ENCODE peak calls at places on chromosomes 3 and 15, in seven cellular contexts. K, P, Q, E, U, V and O are unnamed samples. For H3K4me1 and H3K27me3, the result is how much of the 10 kb centered on the place peaks cover.

GRCh38 chr15:39455502-39455991 is 125.3 kb upstream of the THBS1 start:
- DNase-seq in K (peak), P (no peak), Q (no peak), E (peak), U (no peak), V (no peak), O (no peak)

GRCh38 chr3:115659253-115659652 is 35.9 kb downstream of the GAP43 start:
- DNase-seq in K (no peak), P (no peak), Q (no peak), E (no peak), U (no peak), V (no peak), O (no peak)

GRCh38 chr15:59632714-59633113 is 21.1 kb downstream of the GCNT3 start:
- DNase-seq in K (no peak), P (no peak), Q (no peak), E (peak), U (no peak), V (no peak), O (no peak)

GRCh38 chr3:153338487-153338886 is 176.5 kb downstream of the RAP2B start:
- DNase-seq in K (no peak), P (no peak), Q (no peak), E (no peak), U (no peak), V (no peak), O (no peak)

GRCh38 chr3:119239421-119239820 is 1.3 kb downstream of the B4GALT4 start:
- DNase-seq in K (no peak), P (no peak), Q (no peak), E (no peak), U (no peak), V (no peak), O (no peak)

GRCh38 chr3:23263796-23264195 is 60.7 kb downstream of the UBE2E2 start:
- DNase-seq in K (no peak), P (no peak), Q (no peak), E (no peak), U (no peak), V (no peak), O (no peak)

GRCh38 chr15:67781061-67781460 is 44.2 kb upstream of the SKOR1 start:
- DNase-seq in K (no peak), P (no peak), Q (no peak), E (no peak), U (no peak), V (no peak), O (no peak)

GRCh38 chr3:46409735-46410489 is 2.9 kb downstream of the CCRL2 start:
- DNase-seq in K (no peak), P (no peak), Q (no peak), E (no peak), U (no peak), V (no peak), O (no peak)

GRCh38 chr15:80778621-80778963 is 578 bp upstream of the CEMIP start:
- DNase-seq in K (no peak), P (no peak), Q (no peak), E (no peak), U (no peak), V (no peak), O (no peak)

GRCh38 chr3:87351913-87352312 is 75.5 kb upstream of the POU1F1 start:
- DNase-seq in K (no peak), P (no peak), Q (no peak), E (no peak), U (no peak), V (no peak), O (no peak)

GRCh38 chr3:124772081-124772831 is 42.0 kb downstream of the UMPS start:
- DNase-seq in K (peak), P (no peak), Q (no peak), E (no peak), U (no peak), V (no peak), O (no peak)

GRCh38 chr3:67647390-67647878 is 7.0 kb downstream of the SUCLG2 start:
- DNase-seq in K (no peak), P (no peak), Q (no peak), E (peak), U (no peak), V (peak), O (peak)

GRCh38 chr3:74409066-74409465 is 205.4 kb downstream of the CNTN3 start:
- DNase-seq in K (no peak), P (no peak), Q (no peak), E (no peak), U (no peak), V (no peak), O (no peak)

GRCh38 chr3:193744048-193744821 is 151.2 kb downstream of the OPA1 start:
- DNase-seq in K (no peak), P (no peak), Q (no peak), E (peak), U (no peak), V (peak), O (no peak)

GRCh38 chr3:100269410-100270217 is 8.8 kb downstream of the TBC1D23 start:
- DNase-seq in K (no peak), P (no peak), Q (no peak), E (no peak), U (no peak), V (no peak), O (no peak)

GRCh38 chr3:111666041-111666735 is 71.0 kb upstream of the ZBED2 start:
- DNase-seq in K (no peak), P (no peak), Q (no peak), E (no peak), U (no peak), V (no peak), O (no peak)

GRCh38 chr3:170355738-170356595 is 1.5 kb upstream of the SKIL start:
- DNase-seq in K (peak), P (no peak), Q (peak), E (no peak), U (peak), V (peak), O (no peak)
- TF ChIP-seq EP300 in K (no peak), P (no peak), Q (no peak), E (no peak), U (no peak), V (no peak), O (no peak)

GRCh38 chr15:75174736-75175135 is 26.9 kb upstream of the C15orf39 start:
- DNase-seq in K (no peak), P (no peak), Q (peak), E (no peak), U (no peak), V (no peak), O (no peak)
- H3K4me1 ChIP-seq in K (under half), P (under half), Q (under half), E (half or more), U (under half), V (under half), O (under half)

DNA sequence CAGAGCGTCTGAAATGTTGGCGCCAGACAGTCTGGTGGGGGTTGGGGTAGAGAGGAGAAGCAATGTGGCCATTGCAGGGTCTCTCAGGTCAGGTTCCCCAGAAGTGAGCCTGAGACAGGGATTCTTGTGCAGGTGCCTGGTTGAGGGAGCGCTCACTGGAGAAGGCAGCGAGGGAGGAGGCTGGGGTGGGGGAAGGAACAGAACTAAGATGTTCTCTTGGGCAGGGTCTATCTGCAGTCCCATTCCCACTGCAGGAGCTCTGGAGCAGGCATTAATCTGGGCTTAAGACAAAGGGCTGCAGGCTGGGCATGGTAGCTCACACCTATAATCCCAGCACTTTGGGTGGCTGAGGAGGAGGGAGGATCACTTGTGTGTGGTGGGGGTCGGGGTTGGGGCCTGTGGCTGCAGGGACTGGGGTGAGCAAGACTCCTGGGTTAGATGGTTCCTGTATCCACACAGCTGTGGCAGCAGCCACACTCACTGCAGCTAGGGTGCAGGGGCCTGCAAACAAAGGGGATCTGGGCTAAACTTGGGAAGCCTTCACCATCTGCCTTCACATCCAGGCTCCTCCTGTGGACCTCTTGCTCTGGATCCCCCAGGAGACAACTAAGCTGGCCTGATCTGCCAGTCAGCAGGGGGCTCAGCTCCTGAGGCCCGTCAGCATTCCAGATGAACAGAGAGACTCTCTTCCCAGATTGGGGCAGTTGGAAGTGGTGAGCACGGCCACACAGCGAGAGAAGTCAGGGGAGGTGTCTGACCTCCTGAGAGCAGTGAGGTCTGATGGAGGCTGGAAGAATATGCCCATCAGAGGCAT is 172.5 kb downstream of the ABHD5 start:
- DNase-seq in K (no peak), P (no peak), Q (no peak), E (no peak), U (no peak), V (no peak), O (peak)
- H3K27me3 ChIP-seq in K (under half), P (under half), Q (under half), E (under half), U (under half), V (under half), O (under half)

GRCh38 chr3:8805774-8806173 is 36.4 kb upstream of the OXTR start:
- DNase-seq in K (no peak), P (no peak), Q (no peak), E (no peak), U (no peak), V (no peak), O (no peak)

GRCh38 chr3:8800016-8800415 is 30.6 kb upstream of the OXTR start:
- DNase-seq in K (no peak), P (no peak), Q (no peak), E (no peak), U (no peak), V (no peak), O (no peak)

GRCh38 chr3:8802256-8802655 is 32.8 kb upstream of the OXTR start:
- DNase-seq in K (no peak), P (no peak), Q (no peak), E (no peak), U (no peak), V (no peak), O (no peak)
- TF ChIP-seq EP300 in K (no peak), P (no peak), Q (no peak), E (no peak), U (no peak), V (no peak), O (no peak)

GRCh38 chr15:70260580-70260979 is 162.9 kb upstream of the TLE3 start:
- DNase-seq in K (no peak), P (no peak), Q (peak), E (no peak), U (no peak), V (no peak), O (no peak)

GRCh38 chr15:70258369-70259029 is 160.8 kb upstream of the TLE3 start:
- DNase-seq in K (no peak), P (no peak), Q (peak), E (no peak), U (no peak), V (no peak), O (no peak)

GRCh38 chr15:70260096-70260495 is 162.4 kb upstream of the TLE3 start:
- DNase-seq in K (no peak), P (no peak), Q (no peak), E (no peak), U (no peak), V (no peak), O (no peak)

GRCh38 chr15:70259030-70259424 is 161.3 kb upstream of the TLE3 start:
- DNase-seq in K (no peak), P (peak), Q (peak), E (no peak), U (peak), V (peak), O (peak)

DNA sequence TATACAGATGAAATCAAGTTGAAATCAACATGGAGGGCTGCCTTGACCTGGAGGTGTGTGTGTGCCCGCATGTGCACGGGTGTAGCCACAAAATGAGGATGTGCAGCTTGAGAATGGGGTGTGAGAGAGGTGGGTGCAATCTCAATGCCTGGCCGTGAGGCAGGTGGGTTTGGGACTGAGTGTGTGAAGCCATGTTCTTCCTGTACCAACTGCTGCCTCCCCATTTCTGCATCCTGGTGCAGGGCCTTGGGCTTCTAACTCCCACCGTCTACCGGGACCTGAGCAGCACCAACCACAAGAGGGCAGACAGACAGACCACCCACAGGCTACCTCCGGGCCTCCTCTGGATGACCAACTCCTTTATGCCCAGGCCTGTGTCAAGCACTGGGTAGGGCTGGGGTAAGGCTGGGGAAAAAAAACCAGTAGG is 161.9 kb upstream of the TLE3 start:
- DNase-seq in K (peak), P (no peak), Q (no peak), E (peak), U (no peak), V (no peak), O (no peak)
- H3K4me1 ChIP-seq in K (under half), P (under half), Q (under half), E (under half), U (under half), V (under half), O (under half)

DNA sequence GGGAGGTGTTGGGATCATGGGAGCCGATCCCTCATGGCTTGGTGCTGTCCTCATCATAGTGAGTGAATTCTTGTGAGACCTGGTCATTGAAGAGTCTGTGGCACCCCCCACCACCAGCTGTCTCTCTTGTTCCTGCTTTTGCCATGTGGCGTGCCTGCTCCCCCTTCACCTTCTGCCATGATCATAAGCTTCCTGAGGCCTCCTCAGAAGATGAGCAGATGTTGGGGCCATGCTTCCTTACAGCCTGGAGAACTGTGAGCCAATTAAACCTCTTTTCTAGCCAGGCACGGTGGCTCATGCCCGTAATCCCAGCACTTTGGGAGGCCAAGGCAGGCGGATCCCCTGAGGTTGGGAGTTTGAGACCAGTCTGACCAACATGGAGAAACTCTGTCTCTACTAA is 37.0 kb upstream of the CGNL1 start:
- DNase-seq in K (no peak), P (no peak), Q (no peak), E (no peak), U (no peak), V (no peak), O (no peak)
- H3K27me3 ChIP-seq in K (under half), P (under half), Q (under half), E (under half), U (under half), V (under half), O (under half)

GRCh38 chr15:35481064-35481463 is 64.9 kb downstream of the DPH6 start:
- DNase-seq in K (no peak), P (no peak), Q (no peak), E (no peak), U (no peak), V (no peak), O (no peak)

GRCh38 chr15:35479423-35479822 is 66.5 kb downstream of the DPH6 start:
- DNase-seq in K (no peak), P (no peak), Q (no peak), E (no peak), U (no peak), V (no peak), O (no peak)

GRCh38 chr15:35485411-35485810 is 60.6 kb downstream of the DPH6 start:
- DNase-seq in K (no peak), P (no peak), Q (no peak), E (no peak), U (no peak), V (no peak), O (no peak)

GRCh38 chr15:35484231-35484945 is 61.6 kb downstream of the DPH6 start:
- DNase-seq in K (no peak), P (no peak), Q (no peak), E (no peak), U (no peak), V (no peak), O (no peak)

GRCh38 chr15:35481992-35482391 is 64.0 kb downstream of the DPH6 start:
- DNase-seq in K (no peak), P (no peak), Q (no peak), E (no peak), U (no peak), V (no peak), O (no peak)
- TF ChIP-seq EP300 in K (no peak), P (no peak), Q (no peak), E (no peak), U (no peak), V (no peak), O (no peak)

GRCh38 chr3:61907210-61907609 is 345.8 kb downstream of the PTPRG start:
- DNase-seq in K (no peak), P (no peak), Q (no peak), E (no peak), U (no peak), V (no peak), O (no peak)
- H3K4me1 ChIP-seq in K (under half), P (under half), Q (under half), E (under half), U (under half), V (under half), O (under half)

GRCh38 chr3:42507751-42508335 is 5.4 kb downstream of the VIPR1 start:
- DNase-seq in K (no peak), P (no peak), Q (peak), E (no peak), U (peak), V (no peak), O (no peak)

GRCh38 chr3:42510325-42510724 is 7.9 kb downstream of the VIPR1 start:
- DNase-seq in K (no peak), P (no peak), Q (no peak), E (peak), U (no peak), V (no peak), O (no peak)

GRCh38 chr3:42507252-42507651 is 4.8 kb downstream of the VIPR1 start:
- DNase-seq in K (no peak), P (no peak), Q (no peak), E (no peak), U (peak), V (peak), O (no peak)

GRCh38 chr3:42508562-42508961 is 6.1 kb downstream of the VIPR1 start:
- DNase-seq in K (no peak), P (no peak), Q (no peak), E (no peak), U (no peak), V (no peak), O (no peak)

DNA sequence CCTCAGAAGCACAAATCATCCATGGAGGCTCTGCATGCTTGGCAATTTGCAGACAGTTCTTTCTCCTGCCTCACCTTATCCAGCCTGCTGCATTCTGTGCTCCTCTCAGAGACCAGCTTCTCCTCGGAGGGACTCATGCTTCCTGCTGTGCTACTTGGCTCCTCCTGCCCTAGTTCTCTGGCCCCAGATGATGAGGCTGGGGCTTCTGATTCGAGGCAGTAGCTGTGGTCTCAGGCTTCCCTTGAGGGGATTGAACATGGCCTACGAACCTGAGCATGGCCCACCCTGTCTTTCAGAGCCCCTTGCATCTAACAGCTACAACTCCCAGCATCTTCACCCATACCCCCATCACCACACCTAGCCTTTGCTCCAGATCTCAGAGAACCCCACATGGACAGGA is 6.7 kb downstream of the VIPR1 start:
- DNase-seq in K (no peak), P (no peak), Q (no peak), E (no peak), U (peak), V (no peak), O (no peak)
- H3K27me3 ChIP-seq in K (under half), P (under half), Q (under half), E (under half), U (under half), V (under half), O (under half)

GRCh38 chr3:172646439-172647015 is 64.3 kb downstream of the NCEH1 start:
- DNase-seq in K (peak), P (no peak), Q (no peak), E (no peak), U (no peak), V (no peak), O (peak)
- TF ChIP-seq EP300 in K (no peak), P (no peak), Q (no peak), E (no peak), U (no peak), V (no peak), O (no peak)